ENCODE peak calls at places on chromosomes 7 and 10, in nine cellular contexts. Q, C, N, L, J, X, D, T and S are unnamed samples.

GRCh38 chr7:114539575-114539974 is 125.0 kb downstream of the FOXP2 start:
- DNase-seq in J (peak; percentile 26), N (peak; percentile 39), L (peak; percentile 21), C (peak; percentile 55), D (no peak), T (peak; percentile 51), Q (peak; percentile 40), X (no peak), S (no peak)

GRCh38 chr10:127919418-127920191 is 12.7 kb downstream of the PTPRE start:
- DNase-seq in J (peak; percentile 18), T (no peak), L (no peak), C (peak; percentile 75), Q (peak; percentile 79), X (peak; percentile 26), N (peak; percentile 63), D (no peak), S (peak; percentile 48)

GRCh38 chr7:22082886-22083710 is 137.4 kb upstream of the CDCA7L start:
- DNase-seq in X (peak; percentile 96), N (peak; percentile 29), D (peak; percentile 19), L (peak; percentile 95), T (peak; percentile 90), J (peak; percentile 87), Q (peak; percentile 59), C (peak; percentile 72), S (peak; percentile 52)

GRCh38 chr10:69405221-69405620 is 11.5 kb downstream of the TACR2 start:
- DNase-seq in D (no peak), T (no peak), L (no peak), X (no peak), Q (peak; percentile 74), N (no peak), J (no peak), C (no peak), S (no peak)

GRCh38 chr10:84375011-84375410 is 46.6 kb downstream of the CCSER2 start:
- DNase-seq in L (peak; percentile 57), J (peak; percentile 55), Q (peak; percentile 71), X (peak; percentile 23), C (peak; percentile 51), N (peak; percentile 29), T (peak; percentile 70), D (peak; percentile 12), S (peak; percentile 16)

GRCh38 chr7:24611130-24611529 is 37.9 kb downstream of the PALS2 start:
- DNase-seq in Q (no peak), J (peak; percentile 31), C (no peak), D (no peak), T (no peak), L (no peak), N (no peak), X (no peak), S (no peak)

GRCh38 chr7:138164804-138165203 is 88.5 kb downstream of the AKR1D1 start:
- DNase-seq in X (no peak), D (no peak), J (no peak), Q (no peak), N (peak; percentile 15), L (no peak), C (no peak), T (no peak), S (no peak)

GRCh38 chr10:131981429-131982184 is at the start of gene BNIP3:
- DNase-seq in C (peak; percentile 74), D (peak; percentile 76), L (peak; percentile 91), N (peak; percentile 39), X (peak; percentile 89), T (peak; percentile 98), J (peak; percentile 93), Q (peak; percentile 88), S (peak; percentile 90)

GRCh38 chr10:2214035-2214434 is 476.7 kb upstream of the ADARB2 start:
- DNase-seq in T (no peak), L (no peak), C (peak; percentile 25), J (peak; percentile 4), X (no peak), N (no peak), D (no peak), Q (no peak), S (no peak)

GRCh38 chr7:21253740-21254687 is 173.9 kb upstream of the SP4 start:
- DNase-seq in T (peak; percentile 87), C (peak; percentile 51), N (peak; percentile 3), J (peak; percentile 76), L (peak; percentile 58), D (no peak), X (peak; percentile 82), Q (peak; percentile 35), S (no peak)

GRCh38 chr10:130169136-130169888 is 33.1 kb downstream of the GLRX3 start:
- DNase-seq in D (no peak), Q (no peak), C (peak; percentile 40), L (no peak), J (peak; percentile 71), N (no peak), X (no peak), T (no peak), S (no peak)

GRCh38 chr10:89078729-89079672 is 88.4 kb downstream of the FAS start:
- DNase-seq in T (no peak), C (no peak), Q (peak; percentile 53), N (no peak), X (no peak), D (peak; percentile 35), J (no peak), L (no peak), S (no peak)

GRCh38 chr7:79620291-79620690 is 166.8 kb upstream of the MAGI2 start:
- DNase-seq in N (no peak), L (no peak), J (no peak), D (no peak), T (no peak), X (no peak), C (no peak), Q (no peak), S (no peak)

GRCh38 chr7:70143089-70144044 is 545.1 kb downstream of the AUTS2 start:
- DNase-seq in T (no peak), D (peak; percentile 26), J (peak; percentile 72), L (no peak), X (no peak), N (peak; percentile 12), Q (peak; percentile 77), C (no peak), S (no peak)

GRCh38 chr7:981793-982510 is 1.0 kb upstream of the CYP2W1 start:
- DNase-seq in X (no peak), D (no peak), C (no peak), L (peak; percentile 54), J (no peak), Q (no peak), N (no peak), T (no peak), S (no peak)

GRCh38 chr7:26583094-26583493 is 281.3 kb downstream of the SKAP2 start:
- DNase-seq in C (no peak), X (no peak), T (no peak), Q (no peak), L (no peak), N (no peak), D (no peak), J (no peak), S (no peak)

GRCh38 chr10:82377608-82378007 is 502.6 kb downstream of the NRG3 start:
- DNase-seq in N (no peak), D (no peak), Q (peak; percentile 55), X (peak; percentile 33), J (no peak), C (peak; percentile 5), T (peak; percentile 10), L (no peak), S (no peak)
- TF ChIP-seq CTCF in N (no peak), D (peak; percentile 5), Q (peak; percentile 44), X (no peak), J (peak; percentile 28), C (peak; percentile 9), T (peak; percentile 35), L (no peak), S (no peak)

GRCh38 chr7:2111568-2111967 is 121.2 kb downstream of the MAD1L1 start:
- DNase-seq in Q (no peak), N (no peak), J (no peak), L (no peak), D (no peak), X (no peak), T (no peak), C (no peak), S (no peak)
- TF ChIP-seq CTCF in Q (no peak), N (no peak), J (no peak), L (no peak), D (no peak), X (no peak), T (no peak), C (no peak), S (no peak)

DNA sequence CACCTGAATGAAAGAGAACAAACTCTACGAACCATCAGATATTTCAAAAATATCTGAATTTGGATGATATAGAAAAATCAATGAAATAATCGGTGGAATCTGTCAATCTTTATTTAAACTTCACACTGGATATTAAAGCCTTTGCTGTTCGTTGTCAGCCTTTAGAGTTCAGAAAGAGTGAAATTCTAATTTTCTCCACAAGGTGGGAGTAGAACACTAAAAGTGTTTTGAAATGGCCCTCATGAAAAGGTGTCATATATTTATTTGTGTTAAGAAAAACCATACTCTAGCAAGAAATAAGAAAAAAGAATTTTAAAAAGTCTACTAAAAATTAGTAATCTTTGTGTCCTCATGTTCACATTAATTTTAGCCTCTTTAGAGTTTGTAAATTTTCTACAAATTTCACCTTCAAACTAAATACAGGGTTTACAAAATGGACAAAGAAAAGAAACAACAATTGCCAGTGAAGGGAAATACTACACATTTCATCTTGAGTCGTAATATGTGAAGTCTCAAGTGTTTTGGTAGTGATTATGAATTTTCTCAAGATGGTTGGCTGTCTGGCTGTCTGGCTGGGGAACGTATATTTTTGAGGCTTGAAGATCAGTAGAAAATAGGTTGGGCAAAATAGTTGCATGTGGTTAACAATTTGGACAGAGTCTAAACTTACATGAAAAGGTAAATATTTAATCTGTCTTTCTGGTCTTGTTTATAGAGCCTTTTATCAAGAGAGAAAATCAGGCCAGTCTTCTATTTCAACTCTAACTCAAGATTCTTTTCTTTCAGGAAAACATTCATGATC is 43.7 kb downstream of the DNAJB9 start:
- DNase-seq in D (no peak), L (no peak), Q (peak; percentile 49), C (peak; percentile 5), X (no peak), N (peak; percentile 26), T (peak; percentile 66), J (peak; percentile 77), S (no peak)
- TF ChIP-seq CTCF in D (peak; percentile 53), L (peak; percentile 59), Q (peak; percentile 60), C (peak; percentile 35), X (peak; percentile 82), N (peak; percentile 38), T (peak; percentile 60), J (peak; percentile 81), S (peak; percentile 56)

GRCh38 chr10:102712843-102713242 is 1.4 kb downstream of the ARL3 start:
- DNase-seq in D (no peak), T (no peak), N (no peak), Q (no peak), J (no peak), C (no peak), X (no peak), L (no peak), S (no peak)

GRCh38 chr10:102713483-102713813 is 749 bp downstream of the ARL3 start:
- DNase-seq in D (no peak), C (no peak), X (no peak), Q (no peak), T (no peak), L (no peak), N (no peak), J (no peak), S (no peak)

GRCh38 chr10:102715880-102716279 is 1.4 kb downstream of the SFXN2 start:
- DNase-seq in L (no peak), D (no peak), X (no peak), T (no peak), C (no peak), Q (no peak), N (no peak), J (no peak), S (no peak)

GRCh38 chr10:102713814-102714620 is at the start of gene ARL3:
- DNase-seq in N (peak; percentile 83), L (peak; percentile 98), C (peak; percentile 97), X (peak; percentile 98), T (peak; percentile 98), D (peak; percentile 87), Q (peak; percentile 97), J (peak; percentile 100), S (peak; percentile 96)

GRCh38 chr10:102714621-102715455 is at the start of gene SFXN2:
- DNase-seq in J (peak; percentile 54), X (peak; percentile 74), C (no peak), D (no peak), Q (no peak), L (peak; percentile 53), T (no peak), N (no peak), S (no peak)
- TF ChIP-seq CTCF in J (peak; percentile 10), X (no peak), C (no peak), D (no peak), Q (no peak), L (no peak), T (no peak), N (no peak), S (no peak)